ENCODE peak calls at places on chromosomes 4 and X, in ten cellular contexts. One of them, this sample, is unnamed.
A peak's percentile ranks its signal among the peaks of the same experiment; 100 is the strongest.

GRCh38 chr4:80538276-80538926 is 202.9 kb downstream of the CFAP299 start:
- DNase-seq in Karpas-422: no peak
- DNase-seq in GM23248: peak; percentile 68
- DNase-seq in PC-3: peak; percentile 79
- DNase-seq in mammary epithelial cell: peak; percentile 67
- DNase-seq in astrocyte: peak; percentile 38
- DNase-seq in neuronal stem cell: no peak
- DNase-seq in IMR-90: peak; percentile 85
- DNase-seq in endothelial cell of umbilical vein: no peak
- DNase-seq in K562: no peak
- DNase-seq in this sample: no peak

GRCh38 chr4:177321647-177322046 is 12.0 kb downstream of the NEIL3 start:
- DNase-seq in Karpas-422: no peak
- DNase-seq in GM23248: no peak
- DNase-seq in PC-3: no peak
- DNase-seq in mammary epithelial cell: no peak
- DNase-seq in astrocyte: no peak
- DNase-seq in neuronal stem cell: no peak
- DNase-seq in IMR-90: no peak
- DNase-seq in endothelial cell of umbilical vein: no peak
- DNase-seq in K562: no peak
- DNase-seq in this sample: no peak

GRCh38 chrX:133097031-133097430 is at the start of gene USP26:
- DNase-seq in Karpas-422: no peak
- DNase-seq in GM23248: no peak
- DNase-seq in PC-3: no peak
- DNase-seq in mammary epithelial cell: no peak
- DNase-seq in astrocyte: no peak
- DNase-seq in neuronal stem cell: no peak
- DNase-seq in IMR-90: no peak
- DNase-seq in endothelial cell of umbilical vein: no peak
- DNase-seq in K562: no peak
- DNase-seq in this sample: no peak

GRCh38 chrX:152637649-152638442 is at the start of gene GABRQ:
- DNase-seq in Karpas-422: peak; percentile 23
- DNase-seq in GM23248: peak; percentile 51
- DNase-seq in PC-3: no peak
- DNase-seq in mammary epithelial cell: no peak
- DNase-seq in astrocyte: peak; percentile 36
- DNase-seq in neuronal stem cell: peak; percentile 73
- DNase-seq in IMR-90: no peak
- DNase-seq in endothelial cell of umbilical vein: peak; percentile 10
- DNase-seq in K562: peak; percentile 87
- DNase-seq in this sample: no peak

GRCh38 chr4:3302164-3302785 is 9.5 kb downstream of the RGS12 start:
- DNase-seq in Karpas-422: no peak
- DNase-seq in GM23248: no peak
- DNase-seq in PC-3: no peak
- DNase-seq in mammary epithelial cell: no peak
- DNase-seq in astrocyte: peak; percentile 51
- DNase-seq in neuronal stem cell: no peak
- DNase-seq in IMR-90: no peak
- DNase-seq in endothelial cell of umbilical vein: peak; percentile 74
- DNase-seq in K562: no peak
- DNase-seq in this sample: no peak

GRCh38 chr4:145937990-145938611 is 522 bp downstream of the ZNF827 start:
- DNase-seq in Karpas-422: peak; percentile 87
- DNase-seq in GM23248: peak; percentile 69
- DNase-seq in PC-3: peak; percentile 35
- DNase-seq in mammary epithelial cell: peak; percentile 45
- DNase-seq in astrocyte: peak; percentile 26
- DNase-seq in neuronal stem cell: peak; percentile 36
- DNase-seq in IMR-90: peak; percentile 27
- DNase-seq in endothelial cell of umbilical vein: peak; percentile 51
- DNase-seq in K562: no peak
- DNase-seq in this sample: peak; percentile 64

GRCh38 chrX:138754861-138755260 is 43.3 kb upstream of the FGF13 start:
- DNase-seq in Karpas-422: no peak
- DNase-seq in GM23248: peak; percentile 55
- DNase-seq in PC-3: peak; percentile 17
- DNase-seq in mammary epithelial cell: peak; percentile 21
- DNase-seq in astrocyte: peak; percentile 47
- DNase-seq in neuronal stem cell: no peak
- DNase-seq in IMR-90: no peak
- DNase-seq in endothelial cell of umbilical vein: no peak
- DNase-seq in K562: no peak
- DNase-seq in this sample: no peak

GRCh38 chrX:10725071-10725470 is 104.7 kb upstream of the MID1 start:
- DNase-seq in Karpas-422: no peak
- DNase-seq in GM23248: no peak
- DNase-seq in PC-3: peak; percentile 52
- DNase-seq in mammary epithelial cell: no peak
- DNase-seq in astrocyte: no peak
- DNase-seq in neuronal stem cell: no peak
- DNase-seq in IMR-90: peak; percentile 4
- DNase-seq in endothelial cell of umbilical vein: peak; percentile 2
- DNase-seq in K562: peak; percentile 32
- DNase-seq in this sample: no peak

GRCh38 chr4:102612824-102613366 is 111.7 kb downstream of the NFKB1 start:
- DNase-seq in Karpas-422: no peak
- DNase-seq in GM23248: no peak
- DNase-seq in PC-3: peak; percentile 56
- DNase-seq in mammary epithelial cell: peak; percentile 76
- DNase-seq in astrocyte: no peak
- DNase-seq in neuronal stem cell: no peak
- DNase-seq in IMR-90: no peak
- DNase-seq in endothelial cell of umbilical vein: peak; percentile 56
- DNase-seq in K562: no peak
- DNase-seq in this sample: no peak

GRCh38 chrX:125577479-125577878 is 257.8 kb downstream of the TEX13C start:
- DNase-seq in Karpas-422: no peak
- DNase-seq in GM23248: no peak
- DNase-seq in PC-3: no peak
- DNase-seq in mammary epithelial cell: no peak
- DNase-seq in astrocyte: no peak
- DNase-seq in neuronal stem cell: no peak
- DNase-seq in IMR-90: no peak
- DNase-seq in endothelial cell of umbilical vein: no peak
- DNase-seq in K562: no peak
- DNase-seq in this sample: no peak

GRCh38 chrX:153305941-153306464 is 15.6 kb downstream of the PNMA6F start:
- DNase-seq in Karpas-422: no peak
- DNase-seq in GM23248: peak; percentile 72
- DNase-seq in PC-3: peak; percentile 6
- DNase-seq in mammary epithelial cell: no peak
- DNase-seq in astrocyte: no peak
- DNase-seq in neuronal stem cell: no peak
- DNase-seq in IMR-90: no peak
- DNase-seq in endothelial cell of umbilical vein: no peak
- DNase-seq in K562: no peak
- DNase-seq in this sample: no peak

GRCh38 chrX:10326578-10326977 is 169.8 kb downstream of the CLCN4 start:
- DNase-seq in Karpas-422: peak; percentile 52
- DNase-seq in GM23248: peak; percentile 50
- DNase-seq in PC-3: peak; percentile 52
- DNase-seq in mammary epithelial cell: no peak
- DNase-seq in astrocyte: no peak
- DNase-seq in neuronal stem cell: no peak
- DNase-seq in IMR-90: peak; percentile 43
- DNase-seq in endothelial cell of umbilical vein: peak; percentile 1
- DNase-seq in K562: no peak
- DNase-seq in this sample: peak; percentile 8

GRCh38 chr4:186915816-186916215 is 192.2 kb upstream of the FAT1 start:
- DNase-seq in Karpas-422: no peak
- DNase-seq in GM23248: no peak
- DNase-seq in PC-3: no peak
- DNase-seq in mammary epithelial cell: peak; percentile 51
- DNase-seq in astrocyte: peak; percentile 82
- DNase-seq in neuronal stem cell: no peak
- DNase-seq in IMR-90: no peak
- DNase-seq in endothelial cell of umbilical vein: no peak
- DNase-seq in K562: no peak
- DNase-seq in this sample: no peak

GRCh38 chrX:43745938-43746721 is 90.0 kb downstream of the MAOA start:
- DNase-seq in Karpas-422: no peak
- DNase-seq in GM23248: peak; percentile 29
- DNase-seq in PC-3: no peak
- DNase-seq in mammary epithelial cell: no peak
- DNase-seq in astrocyte: peak; percentile 20
- DNase-seq in neuronal stem cell: no peak
- DNase-seq in IMR-90: no peak
- DNase-seq in endothelial cell of umbilical vein: no peak
- DNase-seq in K562: no peak
- DNase-seq in this sample: no peak

GRCh38 chr4:151207868-151208267 is 69.1 kb upstream of the PRSS48 start:
- DNase-seq in Karpas-422: no peak
- DNase-seq in GM23248: no peak
- DNase-seq in PC-3: no peak
- DNase-seq in mammary epithelial cell: no peak
- DNase-seq in astrocyte: no peak
- DNase-seq in neuronal stem cell: no peak
- DNase-seq in IMR-90: no peak
- DNase-seq in endothelial cell of umbilical vein: no peak
- DNase-seq in K562: no peak
- DNase-seq in this sample: no peak

GRCh38 chr4:144501231-144501780 is 144.7 kb upstream of the HHIP start:
- DNase-seq in Karpas-422: no peak
- DNase-seq in GM23248: no peak
- DNase-seq in PC-3: no peak
- DNase-seq in mammary epithelial cell: peak; percentile 25
- DNase-seq in astrocyte: no peak
- DNase-seq in neuronal stem cell: no peak
- DNase-seq in IMR-90: no peak
- DNase-seq in endothelial cell of umbilical vein: no peak
- DNase-seq in K562: no peak
- DNase-seq in this sample: no peak

DNA sequence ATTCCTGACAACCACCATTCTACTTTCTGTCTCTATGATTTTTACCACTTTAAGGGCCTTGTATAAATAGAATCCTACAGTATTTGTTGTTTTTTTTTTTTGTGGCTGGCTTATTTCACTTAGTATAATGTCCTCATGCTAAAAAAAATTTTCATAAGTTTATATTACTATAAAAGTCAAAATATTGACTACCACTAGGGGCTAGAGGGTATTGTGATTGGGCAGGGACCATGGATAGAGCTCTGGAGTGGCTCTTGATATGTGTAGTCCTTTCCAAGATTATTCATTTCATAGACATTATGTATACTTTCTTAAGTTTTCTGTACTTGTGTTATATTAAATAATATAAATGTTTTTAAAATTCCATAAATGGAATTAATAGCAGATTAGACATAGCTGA is 34.6 kb downstream of the MYOZ2 start:
- DNase-seq in Karpas-422: no peak
- DNase-seq in GM23248: no peak
- DNase-seq in PC-3: no peak
- DNase-seq in mammary epithelial cell: no peak
- DNase-seq in astrocyte: no peak
- DNase-seq in neuronal stem cell: no peak
- DNase-seq in IMR-90: no peak
- DNase-seq in endothelial cell of umbilical vein: no peak
- DNase-seq in K562: no peak
- DNase-seq in this sample: no peak
- H2AFZ ChIP-seq in Karpas-422: no peak overlapping the region
- H2AFZ ChIP-seq in GM23248: no peak overlapping the region
- H2AFZ ChIP-seq in PC-3: no peak overlapping the region
- H2AFZ ChIP-seq in mammary epithelial cell: no peak overlapping the region
- H2AFZ ChIP-seq in astrocyte: no peak overlapping the region
- H2AFZ ChIP-seq in neuronal stem cell: no peak overlapping the region
- H2AFZ ChIP-seq in IMR-90: no peak overlapping the region
- H2AFZ ChIP-seq in endothelial cell of umbilical vein: no peak overlapping the region
- H2AFZ ChIP-seq in K562: no peak overlapping the region
- H2AFZ ChIP-seq in this sample: no peak overlapping the region

GRCh38 chr4:157221426-157221894 is 932 bp downstream of the GRIA2 start:
- DNase-seq in Karpas-422: no peak
- DNase-seq in GM23248: no peak
- DNase-seq in PC-3: no peak
- DNase-seq in mammary epithelial cell: no peak
- DNase-seq in astrocyte: no peak
- DNase-seq in neuronal stem cell: no peak
- DNase-seq in IMR-90: no peak
- DNase-seq in endothelial cell of umbilical vein: no peak
- DNase-seq in K562: no peak
- DNase-seq in this sample: no peak
- H3K4me3 ChIP-seq in Karpas-422: no peak overlapping the region
- H3K4me3 ChIP-seq in GM23248: no peak overlapping the region
- H3K4me3 ChIP-seq in PC-3: no peak overlapping the region
- H3K4me3 ChIP-seq in mammary epithelial cell: no peak overlapping the region
- H3K4me3 ChIP-seq in astrocyte: peak overlapping the region; percentile 80
- H3K4me3 ChIP-seq in neuronal stem cell: peak overlapping the region; percentile 83
- H3K4me3 ChIP-seq in IMR-90: no peak overlapping the region
- H3K4me3 ChIP-seq in endothelial cell of umbilical vein: no peak overlapping the region
- H3K4me3 ChIP-seq in K562: no peak overlapping the region
- H3K4me3 ChIP-seq in this sample: no peak overlapping the region

DNA sequence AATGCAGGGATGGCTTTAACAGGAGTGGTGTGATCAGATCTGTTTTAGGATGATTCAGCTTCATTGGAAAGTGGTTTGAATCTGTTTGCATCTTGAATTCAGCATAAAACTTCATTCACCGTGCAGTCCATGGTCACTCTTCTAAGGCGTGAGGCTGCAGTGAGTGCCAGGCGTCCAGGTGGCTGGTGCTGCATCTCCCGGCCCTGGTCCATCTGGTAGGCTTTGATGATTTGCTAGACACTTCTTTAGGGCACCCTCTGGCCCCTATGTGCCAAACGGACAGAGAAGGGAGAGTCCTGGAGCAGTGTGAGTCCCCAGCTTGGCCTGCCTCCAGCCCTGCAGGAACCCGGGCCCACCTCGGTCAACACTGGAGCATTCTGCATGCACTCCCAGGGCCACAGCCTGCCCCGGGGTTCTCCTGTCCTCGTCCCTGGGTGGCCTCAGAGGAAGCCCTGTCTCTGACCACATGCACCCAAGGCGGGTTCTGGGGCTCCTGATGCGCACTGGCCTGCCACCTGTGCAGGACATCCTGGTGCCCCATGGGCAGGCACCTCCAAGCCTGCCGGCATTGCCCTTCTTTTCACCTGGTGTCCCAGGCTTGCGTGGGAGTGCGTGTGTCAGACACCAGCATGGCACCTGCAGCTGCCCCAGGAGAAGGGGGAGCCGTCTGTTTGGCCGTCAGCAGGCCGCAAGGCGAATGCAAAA is 251.6 kb upstream of the PSAPL1 start:
- DNase-seq in Karpas-422: no peak
- DNase-seq in GM23248: no peak
- DNase-seq in PC-3: no peak
- DNase-seq in mammary epithelial cell: no peak
- DNase-seq in astrocyte: no peak
- DNase-seq in neuronal stem cell: no peak
- DNase-seq in IMR-90: no peak
- DNase-seq in endothelial cell of umbilical vein: no peak
- DNase-seq in K562: no peak
- DNase-seq in this sample: no peak
- H3K27ac ChIP-seq in Karpas-422: no peak overlapping the region
- H3K27ac ChIP-seq in GM23248: no peak overlapping the region
- H3K27ac ChIP-seq in PC-3: no peak overlapping the region
- H3K27ac ChIP-seq in mammary epithelial cell: no peak overlapping the region
- H3K27ac ChIP-seq in astrocyte: no peak overlapping the region
- H3K27ac ChIP-seq in neuronal stem cell: no peak overlapping the region
- H3K27ac ChIP-seq in IMR-90: no peak overlapping the region
- H3K27ac ChIP-seq in endothelial cell of umbilical vein: no peak overlapping the region
- H3K27ac ChIP-seq in K562: no peak overlapping the region
- H3K27ac ChIP-seq in this sample: no peak overlapping the region

GRCh38 chrX:111515298-111515697 is 3.9 kb downstream of the SERTM2 start:
- DNase-seq in Karpas-422: no peak
- DNase-seq in GM23248: no peak
- DNase-seq in PC-3: no peak
- DNase-seq in mammary epithelial cell: no peak
- DNase-seq in astrocyte: no peak
- DNase-seq in neuronal stem cell: no peak
- DNase-seq in IMR-90: no peak
- DNase-seq in endothelial cell of umbilical vein: no peak
- DNase-seq in K562: no peak
- DNase-seq in this sample: no peak

GRCh38 chrX:111519215-111519614 is 7.8 kb downstream of the SERTM2 start:
- DNase-seq in Karpas-422: no peak
- DNase-seq in GM23248: no peak
- DNase-seq in PC-3: no peak
- DNase-seq in mammary epithelial cell: no peak
- DNase-seq in astrocyte: peak; percentile 75
- DNase-seq in neuronal stem cell: peak; percentile 38
- DNase-seq in IMR-90: peak; percentile 55
- DNase-seq in endothelial cell of umbilical vein: no peak
- DNase-seq in K562: no peak
- DNase-seq in this sample: no peak
- H2AFZ ChIP-seq in Karpas-422: no peak overlapping the region
- H2AFZ ChIP-seq in GM23248: no peak overlapping the region
- H2AFZ ChIP-seq in PC-3: no peak overlapping the region
- H2AFZ ChIP-seq in mammary epithelial cell: no peak overlapping the region
- H2AFZ ChIP-seq in astrocyte: no peak overlapping the region
- H2AFZ ChIP-seq in neuronal stem cell: peak overlapping the region; percentile 36
- H2AFZ ChIP-seq in IMR-90: no peak overlapping the region
- H2AFZ ChIP-seq in endothelial cell of umbilical vein: no peak overlapping the region
- H2AFZ ChIP-seq in K562: no peak overlapping the region
- H2AFZ ChIP-seq in this sample: no peak overlapping the region